ENCODE peak calls at places on chromosome 17, in four cellular contexts. X is HepG2, V is H1, M is GM12878. B is an unnamed sample.

GRCh38 chr17:40500709-40501108 is 714 bp downstream of the TNS4 start:
- DNase-seq in X (no peak), M (no peak), V (no peak), B (no peak)

GRCh38 chr17:82222816-82223215 is 6.0 kb upstream of the SLC16A3 start:
- DNase-seq in V (no peak), X (no peak), M (no peak), B (no peak)

GRCh38 chr17:64259922-64260321 is 3.1 kb downstream of the TEX2 start:
- DNase-seq in M (no peak), X (no peak), V (no peak), B (no peak)

GRCh38 chr17:68491864-68492263 is 20.4 kb upstream of the PRKAR1A start:
- DNase-seq in X (no peak), M (no peak), V (no peak), B (no peak)

GRCh38 chr17:33260638-33261037 is 32.5 kb downstream of the ASIC2 start:
- DNase-seq in V (no peak), X (no peak), M (no peak), B (no peak)

GRCh38 chr17:64148017-64148631 is 18.2 kb upstream of the ERN1 start:
- DNase-seq in X (peak; percentile 36), M (no peak), V (no peak), B (peak; percentile 30)

GRCh38 chr17:63961355-63962207 is 11.1 kb downstream of the SCN4A start:
- DNase-seq in X (peak; percentile 68), M (no peak), V (peak; percentile 100), B (peak; percentile 91)

GRCh38 chr17:30229012-30229411 is 6.5 kb downstream of the SLC6A4 start:
- DNase-seq in X (peak; percentile 34), M (no peak), V (no peak), B (no peak)

GRCh38 chr17:68600123-68600880 is 865 bp downstream of the FAM20A start:
- DNase-seq in V (no peak), M (no peak), X (peak; percentile 59), B (no peak)

GRCh38 chr17:32723310-32723955 is 153.5 kb downstream of the MYO1D start:
- DNase-seq in V (no peak), X (no peak), M (no peak), B (no peak)

GRCh38 chr17:62965149-62965648 is 836 bp upstream of the TANC2 start:
- DNase-seq in M (no peak), V (no peak), X (no peak), B (no peak)

GRCh38 chr17:38868095-38868967 is 1.5 kb upstream of the LASP1 start:
- DNase-seq in M (peak; percentile 51), X (peak; percentile 70), V (no peak), B (no peak)

GRCh38 chr17:17568772-17569195 is 22.7 kb downstream of the PEMT start:
- DNase-seq in X (peak; percentile 54), V (peak; percentile 54), M (no peak), B (peak; percentile 49)

GRCh38 chr17:43690624-43691316 is 29.0 kb upstream of the MEOX1 start:
- DNase-seq in M (no peak), X (no peak), V (no peak), B (no peak)

GRCh38 chr17:157901-158300 is 20.5 kb downstream of the SCGB1C2 start:
- DNase-seq in X (no peak), V (no peak), M (no peak), B (no peak)
- TF ChIP-seq SUZ12 in X (no peak), V (no peak), M (no peak), B (no peak)

GRCh38 chr17:49545811-49546545 is 29.7 kb upstream of the NXPH3 start:
- DNase-seq in M (no peak), V (no peak), X (no peak), B (no peak)
- H3K27me3 ChIP-seq in M (peaks cover 2% of the 10 kb centered on the region), V (no peaks in the 10 kb centered on the region), X (peaks cover 4% of the 10 kb centered on the region), B (no peaks in the 10 kb centered on the region)

GRCh38 chr17:61457226-61457983 is 5.2 kb downstream of the TBX4 start:
- DNase-seq in V (no peak), M (no peak), X (no peak), B (no peak)

GRCh38 chr17:61454932-61455753 is 2.9 kb downstream of the TBX4 start:
- DNase-seq in M (no peak), V (no peak), X (peak; percentile 88), B (no peak)

GRCh38 chr17:61455754-61456681 is 3.8 kb downstream of the TBX4 start:
- DNase-seq in V (no peak), X (no peak), M (no peak), B (no peak)

GRCh38 chr17:61458000-61458399 is 5.8 kb downstream of the TBX4 start:
- DNase-seq in X (no peak), M (no peak), V (no peak), B (no peak)

GRCh38 chr17:61456688-61457225 is 4.5 kb downstream of the TBX4 start:
- DNase-seq in V (no peak), M (no peak), X (no peak), B (no peak)
- TF ChIP-seq SUZ12 in V (peak; percentile 81), M (no peak), X (no peak), B (no peak)

DNA sequence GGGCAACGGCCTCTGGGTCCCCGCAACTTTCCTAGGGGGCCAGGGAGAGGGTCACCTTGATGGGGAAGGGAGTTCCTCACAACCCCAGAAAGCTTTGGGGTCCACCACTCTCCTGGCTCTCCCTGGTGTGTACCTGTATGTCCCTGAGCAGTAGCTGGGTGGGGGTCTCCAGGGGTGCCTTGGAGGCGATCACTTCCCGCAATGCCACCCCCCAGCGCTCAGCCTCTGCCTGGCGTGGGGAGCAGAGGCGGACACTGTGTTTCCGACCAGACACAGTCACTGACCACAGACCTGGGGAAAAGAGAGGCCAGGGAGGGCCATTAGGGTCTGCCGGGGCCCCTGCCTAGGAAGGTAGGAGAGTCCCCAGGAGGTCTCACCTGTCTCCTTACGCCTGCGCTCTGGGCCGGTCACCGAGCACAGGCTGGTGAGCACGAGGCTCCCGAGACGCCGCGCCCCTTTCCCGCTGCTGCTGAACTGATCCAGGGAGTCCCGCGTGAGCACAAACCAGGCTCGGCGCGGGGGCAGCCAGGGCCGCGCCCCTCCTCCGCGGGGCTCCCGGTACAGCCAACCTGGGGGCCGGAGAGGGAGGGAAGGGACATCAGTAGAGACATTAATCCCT is 3.4 kb downstream of the PLEKHH3 start:
- DNase-seq in M (no peak), V (no peak), X (no peak), B (no peak)
- H3K27me3 ChIP-seq in M (no peaks in the 10 kb centered on the region), V (peaks cover 2% of the 10 kb centered on the region), X (no peaks in the 10 kb centered on the region), B (peaks cover 5% of the 10 kb centered on the region)

GRCh38 chr17:949623-950338 is 29.8 kb downstream of the NXN start:
- DNase-seq in X (no peak), M (no peak), V (no peak), B (peak; percentile 81)
- TF ChIP-seq SUZ12 in X (no peak), M (no peak), V (no peak), B (no peak)

DNA sequence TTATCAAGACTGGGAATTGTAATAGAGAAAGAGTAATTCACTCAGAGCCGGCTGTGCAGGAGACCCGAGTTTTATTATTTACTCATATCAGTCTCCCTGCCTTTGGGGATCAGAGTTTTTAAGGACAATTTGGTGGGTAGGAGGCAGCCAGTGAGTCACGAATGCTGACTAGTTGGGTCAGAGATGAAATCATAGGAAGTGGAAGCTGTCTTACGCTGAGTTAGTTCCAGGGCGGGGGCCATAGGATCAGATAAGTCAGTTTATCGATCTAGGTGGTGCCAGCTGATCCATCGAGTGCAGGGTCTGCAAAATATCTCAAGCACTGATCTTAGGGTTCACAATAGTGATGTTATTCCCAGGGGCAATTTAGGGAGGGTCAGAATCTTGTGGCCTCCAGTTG is 20.2 kb upstream of the GUCY2D start:
- DNase-seq in X (no peak), M (no peak), V (no peak), B (no peak)
- H3K27me3 ChIP-seq in X (peaks cover 2% of the 10 kb centered on the region), M (no peaks in the 10 kb centered on the region), V (no peaks in the 10 kb centered on the region), B (no peaks in the 10 kb centered on the region)

GRCh38 chr17:45269912-45270311 is 8.0 kb upstream of the SPATA32 start:
- DNase-seq in M (no peak), V (no peak), X (no peak), B (no peak)

GRCh38 chr17:45265823-45266222 is 3.9 kb upstream of the SPATA32 start:
- DNase-seq in V (no peak), M (no peak), X (no peak), B (no peak)

GRCh38 chr17:45264988-45265387 is 3.1 kb upstream of the SPATA32 start:
- DNase-seq in X (no peak), M (no peak), V (no peak), B (no peak)

GRCh38 chr17:45266372-45266926 is 4.6 kb upstream of the SPATA32 start:
- DNase-seq in X (no peak), M (no peak), V (no peak), B (no peak)

DNA sequence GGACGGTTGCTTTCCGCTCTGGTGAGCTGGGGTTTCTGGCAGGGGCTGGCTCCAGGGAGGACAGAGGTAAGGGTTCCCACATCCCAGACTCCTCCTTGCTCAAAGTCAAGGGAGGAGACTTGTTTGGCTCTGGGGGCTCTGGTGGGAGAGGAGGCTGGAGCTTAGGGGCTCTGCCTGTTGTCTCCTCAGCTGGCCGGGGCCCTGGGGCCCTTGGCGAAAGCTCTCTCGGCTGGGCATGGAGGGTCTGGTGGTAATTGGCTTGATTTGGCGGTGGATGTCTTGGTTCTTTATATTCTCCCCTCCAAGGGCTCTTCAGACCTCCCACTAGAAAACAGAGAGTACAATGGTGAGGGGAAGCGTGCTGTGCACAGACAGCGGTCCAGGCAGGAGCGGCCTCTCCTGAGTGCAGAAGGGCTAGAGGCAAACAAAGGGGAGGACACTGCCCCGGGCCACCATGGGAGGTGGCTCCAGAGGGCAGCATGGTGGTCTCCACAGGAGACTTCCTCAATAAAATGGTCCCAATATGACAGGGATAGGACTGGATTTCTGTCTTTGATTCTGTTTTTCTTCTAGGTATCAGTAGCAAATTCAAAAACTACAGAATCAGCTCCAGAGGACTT is 5.7 kb upstream of the SPATA32 start:
- DNase-seq in V (no peak), M (no peak), X (no peak), B (no peak)
- TF ChIP-seq SUZ12 in V (no peak), M (no peak), X (no peak), B (no peak)

DNA sequence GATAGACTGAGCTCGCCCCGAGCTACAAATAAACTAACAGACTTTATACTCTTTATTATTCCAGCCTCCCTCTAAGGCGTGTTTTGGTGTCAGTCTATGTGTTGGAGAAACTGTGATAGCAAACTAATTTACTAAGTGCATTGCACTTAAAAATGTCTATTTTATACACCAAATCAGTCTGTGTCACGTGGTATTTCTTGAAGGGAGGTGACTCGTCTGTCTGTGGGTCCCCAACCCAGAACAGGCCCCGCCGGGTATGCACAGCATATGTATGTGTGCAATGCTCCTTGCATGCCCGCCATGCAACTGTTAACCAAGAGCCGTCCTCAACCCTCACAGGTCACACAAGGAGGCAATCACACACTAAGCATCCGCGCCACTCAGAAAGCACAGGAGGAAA is 4.4 kb downstream of the RBFOX3 start:
- DNase-seq in X (no peak), M (no peak), V (no peak), B (no peak)
- H3K27me3 ChIP-seq in X (peaks cover 21% of the 10 kb centered on the region), M (peaks cover 11% of the 10 kb centered on the region), V (peaks cover 30% of the 10 kb centered on the region), B (peaks cover 88% of the 10 kb centered on the region)

DNA sequence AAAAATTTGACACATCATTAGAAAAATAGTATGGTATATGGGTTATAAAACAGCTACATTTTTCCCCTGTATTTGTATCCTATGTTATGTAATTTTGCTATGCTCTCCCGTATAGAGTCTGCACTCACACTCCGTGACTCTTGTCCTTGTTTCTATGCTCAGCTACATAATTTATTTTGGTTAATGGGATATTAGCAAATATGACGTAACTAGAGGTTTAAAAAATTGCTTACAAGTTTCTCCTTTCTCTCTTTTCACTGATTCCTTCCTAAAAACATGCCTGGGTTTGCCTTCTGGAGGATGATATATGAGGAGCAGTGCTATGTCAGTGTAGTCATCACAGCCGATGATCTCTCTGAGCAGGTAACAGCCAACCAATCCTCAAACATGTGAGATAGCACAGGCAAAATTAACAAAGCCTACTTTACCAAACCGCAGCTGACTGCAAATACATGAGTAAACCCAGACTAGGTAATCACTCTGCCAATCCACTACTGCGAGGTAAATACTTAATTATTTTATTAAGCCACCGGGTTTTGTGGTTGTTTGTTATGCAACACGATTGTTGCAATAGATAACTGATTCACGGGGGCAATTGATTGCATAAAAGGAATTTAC is 126.9 kb downstream of the KIF2B start:
- DNase-seq in V (no peak), M (no peak), X (no peak), B (no peak)
- TF ChIP-seq SUZ12 in V (no peak), M (no peak), X (no peak), B (no peak)

B was measured in NT2/D1.